ENCODE peak calls at places on chromosomes 13 and 19, in four cellular contexts. M is H9, S is mesenchymal stem cell, Z is neuronal stem cell. K is an unnamed sample.

GRCh38 chr13:98507060-98507797 is 69.7 kb downstream of the STK24 start:
- DNase-seq in M (no peak), S (peak), Z (no peak), K (peak)

GRCh38 chr13:27349458-27349857 is 75.0 kb upstream of the GTF3A start:
- DNase-seq in M (no peak), S (peak), Z (no peak), K (no peak)

GRCh38 chr19:28864024-28864503 is 348.9 kb downstream of the UQCRFS1 start:
- DNase-seq in M (no peak), S (no peak), Z (no peak), K (no peak)

GRCh38 chr19:4267101-4267900 is 11.8 kb upstream of the SHD start:
- DNase-seq in M (peak), S (peak), Z (peak), K (peak)

GRCh38 chr13:95275322-95276118 is 25.7 kb downstream of the ABCC4 start:
- DNase-seq in M (no peak), S (peak), Z (no peak), K (no peak)

GRCh38 chr13:73090116-73090811 is 31.5 kb downstream of the KLF5 start:
- DNase-seq in M (peak), S (peak), Z (no peak), K (peak)

GRCh38 chr19:56301152-56301551 is 13.5 kb downstream of the ZSCAN5A start:
- DNase-seq in M (no peak), S (peak), Z (no peak), K (peak)

GRCh38 chr19:7554990-7555864 is 19.7 kb downstream of the PNPLA6 start:
- DNase-seq in M (peak), S (no peak), Z (no peak), K (peak)

GRCh38 chr13:59391696-59392095 is 772.0 kb downstream of the DIAPH3 start:
- DNase-seq in M (peak), S (peak), Z (peak), K (peak)

GRCh38 chr13:61536443-61536842 is 120.8 kb upstream of the PCDH20 start:
- DNase-seq in M (no peak), S (no peak), Z (no peak), K (no peak)

GRCh38 chr19:16051254-16052025 is 24.9 kb upstream of the TPM4 start:
- DNase-seq in M (peak), S (no peak), Z (no peak), K (no peak)

GRCh38 chr13:51797664-51798488 is 6.1 kb downstream of the DHRS12 start:
- DNase-seq in M (peak), S (peak), Z (peak), K (peak)

GRCh38 chr19:4877753-4878490 is 10.5 kb upstream of the PLIN3 start:
- DNase-seq in M (peak), S (no peak), Z (no peak), K (no peak)

GRCh38 chr13:51714663-51715168 is 89.2 kb downstream of the DHRS12 start:
- DNase-seq in M (no peak), S (peak), Z (no peak), K (no peak)

GRCh38 chr13:37656247-37656940 is 57.8 kb upstream of the POSTN start:
- DNase-seq in M (no peak), S (peak), Z (no peak), K (peak)

GRCh38 chr13:61485128-61485765 is 69.6 kb upstream of the PCDH20 start:
- DNase-seq in M (no peak), S (no peak), Z (no peak), K (no peak)

GRCh38 chr13:114071991-114072390 is 60.4 kb downstream of the RASA3 start:
- DNase-seq in M (no peak), S (no peak), Z (no peak), K (no peak)
- H2BK5ac ChIP-seq in M (no peak), S (no peak), Z (peak), K (no peak)

GRCh38 chr13:30002577-30002976 is 152.2 kb upstream of the UBL3 start:
- DNase-seq in M (no peak), S (peak), Z (no peak), K (no peak)
- H2BK5ac ChIP-seq in M (no peak), S (no peak), Z (no peak), K (no peak)

GRCh38 chr13:41644742-41645141 is 187.4 kb downstream of the RGCC start:
- DNase-seq in M (no peak), S (no peak), Z (no peak), K (no peak)
- H2BK5ac ChIP-seq in M (no peak), S (no peak), Z (no peak), K (no peak)

DNA sequence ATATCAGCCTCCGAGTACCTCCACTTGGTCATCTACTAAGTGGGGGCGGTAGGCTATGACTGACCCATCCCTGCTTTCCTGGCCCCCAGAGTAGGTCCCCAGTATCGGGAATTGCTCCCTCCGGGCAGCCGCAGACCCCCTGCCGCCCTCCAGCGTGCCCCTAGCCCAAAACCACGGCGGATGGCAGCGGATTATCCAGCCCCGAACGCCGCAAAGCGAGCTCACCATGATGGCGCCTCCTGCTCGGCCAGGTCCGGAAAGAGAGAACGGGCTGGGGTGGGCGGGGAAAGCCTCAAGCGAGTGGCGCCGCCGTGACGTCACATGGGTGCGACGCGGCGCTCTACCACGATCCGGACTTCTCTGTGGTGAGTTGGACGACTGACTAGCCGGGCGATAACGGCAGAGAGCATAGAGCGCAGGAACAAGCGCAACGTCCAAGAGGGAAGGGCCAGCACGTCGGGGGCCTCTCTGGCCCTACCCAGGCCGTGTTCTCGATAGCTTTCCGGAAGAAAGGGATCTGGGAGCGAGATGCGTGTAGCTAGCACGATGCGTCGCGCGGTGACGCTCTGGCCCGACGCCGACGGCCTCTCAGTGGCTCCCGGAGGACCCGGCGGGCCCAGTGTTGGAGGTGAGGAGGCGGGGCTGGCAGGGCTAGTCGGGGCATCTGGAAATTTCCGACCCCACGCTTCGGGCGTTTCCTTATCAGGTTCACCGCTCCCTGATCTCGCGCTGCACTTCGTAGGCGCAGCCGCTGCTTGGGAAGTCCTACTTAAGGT is at the start of the genes RPL18 and SPHK2:
- DNase-seq in M (peak), S (peak), Z (peak), K (peak)
- H2BK5ac ChIP-seq in M (peak), S (peak), Z (peak), K (peak)

GRCh38 chr13:91139232-91139631 is 208.3 kb upstream of the MIR17HG start:
- DNase-seq in M (no peak), S (no peak), Z (no peak), K (no peak)

GRCh38 chr13:91145806-91146205 is 201.7 kb upstream of the MIR17HG start:
- DNase-seq in M (no peak), S (no peak), Z (no peak), K (no peak)

GRCh38 chr13:91142572-91142971 is 204.9 kb upstream of the MIR17HG start:
- DNase-seq in M (no peak), S (peak), Z (no peak), K (no peak)

GRCh38 chr13:91144054-91144453 is 203.4 kb upstream of the MIR17HG start:
- DNase-seq in M (no peak), S (no peak), Z (no peak), K (peak)

GRCh38 chr13:91141619-91142061 is 205.8 kb upstream of the MIR17HG start:
- DNase-seq in M (no peak), S (peak), Z (no peak), K (no peak)
- H2BK5ac ChIP-seq in M (no peak), S (no peak), Z (no peak), K (no peak)

DNA sequence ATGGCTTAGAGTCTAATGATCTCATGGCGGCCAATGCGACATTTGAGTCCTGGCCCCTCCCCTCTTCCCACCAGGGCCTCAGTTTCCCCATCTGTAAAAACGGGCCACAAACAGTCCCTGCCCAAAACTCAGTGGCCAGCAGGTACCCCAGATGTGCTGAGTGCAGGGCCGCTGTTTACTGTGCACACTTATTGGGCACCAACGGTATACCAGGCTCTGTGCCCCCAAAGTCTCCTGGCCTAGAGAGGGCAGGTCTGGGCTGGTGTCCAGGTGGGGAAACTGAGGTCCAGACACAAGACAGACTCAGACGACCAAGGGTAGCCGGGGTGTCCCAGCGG is 23.6 kb upstream of the WDR18 start:
- DNase-seq in M (no peak), S (no peak), Z (no peak), K (no peak)
- H2BK5ac ChIP-seq in M (no peak), S (no peak), Z (peak), K (no peak)

GRCh38 chr13:99855516-99855915 is 116.1 kb downstream of the ZIC5 start:
- DNase-seq in M (no peak), S (no peak), Z (no peak), K (no peak)

GRCh38 chr13:99856021-99856420 is 115.5 kb downstream of the ZIC5 start:
- DNase-seq in M (no peak), S (no peak), Z (no peak), K (no peak)

GRCh38 chr13:99859178-99860177 is 112.1 kb downstream of the ZIC5 start:
- DNase-seq in M (no peak), S (no peak), Z (no peak), K (no peak)

GRCh38 chr13:99857738-99858137 is 113.8 kb downstream of the ZIC5 start:
- DNase-seq in M (no peak), S (no peak), Z (no peak), K (no peak)

DNA sequence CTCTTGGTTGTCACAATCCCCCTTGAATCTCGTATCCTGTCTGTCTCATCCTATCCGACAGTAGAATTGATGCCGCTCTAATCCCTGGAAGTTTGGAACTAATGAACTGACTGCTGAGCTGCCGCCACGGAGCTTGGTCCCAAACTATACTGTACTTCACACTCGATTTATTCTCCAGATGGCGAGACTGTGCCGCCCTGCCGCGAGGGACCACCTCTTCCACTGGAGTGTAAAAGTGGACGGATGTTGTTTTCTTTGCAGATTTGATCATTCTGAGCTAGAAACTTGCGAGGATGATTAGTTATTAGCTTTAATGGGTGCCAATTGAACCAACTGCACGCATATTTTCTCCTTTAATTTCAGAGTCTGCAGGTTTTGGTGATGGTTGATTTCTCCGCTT is 117.2 kb downstream of the ZIC5 start:
- DNase-seq in M (no peak), S (no peak), Z (no peak), K (no peak)
- H2BK5ac ChIP-seq in M (no peak), S (no peak), Z (no peak), K (no peak)

DNA sequence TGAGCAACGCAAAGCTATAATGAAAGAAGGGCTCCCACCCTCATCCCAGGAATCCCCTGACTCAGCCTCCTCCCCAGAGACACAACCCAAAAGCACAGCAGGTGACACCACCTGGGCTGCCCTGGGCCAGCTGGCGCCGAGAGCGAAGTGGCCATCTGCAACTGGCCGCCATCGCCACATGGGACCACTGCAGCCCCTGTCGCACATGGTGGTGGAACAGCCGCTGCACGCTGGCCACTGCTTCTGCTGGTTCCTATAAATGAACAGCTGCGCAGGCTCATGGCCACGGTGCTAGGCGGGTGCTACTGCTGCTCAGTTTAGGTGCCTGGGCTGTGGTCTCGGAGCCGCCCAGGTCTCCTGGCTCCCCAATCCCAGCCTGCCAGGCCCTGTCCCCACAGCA is 11.6 kb upstream of the ISYNA1 start:
- DNase-seq in M (no peak), S (no peak), Z (no peak), K (no peak)
- H2BK5ac ChIP-seq in M (no peak), S (no peak), Z (no peak), K (no peak)

K was measured in mesendoderm.